ENCODE peak calls at places on chromosome 1, in five cellular contexts. P, O, T, X and F are unnamed samples.

GRCh38 chr1:163071381-163072255 is 2.5 kb downstream of the RGS4 start:
- DNase-seq in P (peak; percentile 46), O (peak; percentile 61), T (peak; percentile 88), X (no peak), F (peak; percentile 83)

GRCh38 chr1:4684849-4685248 is 30.4 kb downstream of the AJAP1 start:
- DNase-seq in X (no peak), O (no peak), T (peak; percentile 66), P (no peak), F (no peak)

GRCh38 chr1:36297062-36297461 is 9.1 kb upstream of the SH3D21 start:
- DNase-seq in X (no peak), T (no peak), O (no peak), P (no peak), F (no peak)

GRCh38 chr1:177340601-177341067 is 169.9 kb downstream of the BRINP2 start:
- DNase-seq in T (no peak), P (no peak), O (no peak), X (no peak), F (no peak)

GRCh38 chr1:20787775-20788488 is 825 bp upstream of the HP1BP3 start:
- DNase-seq in P (peak; percentile 20), T (peak; percentile 52), X (no peak), O (no peak), F (peak; percentile 8)

GRCh38 chr1:94876362-94876761 is 50.5 kb downstream of the CNN3 start:
- DNase-seq in X (no peak), T (no peak), P (no peak), O (no peak), F (no peak)

GRCh38 chr1:234656981-234657651 is 47.1 kb upstream of the IRF2BP2 start:
- DNase-seq in T (no peak), O (no peak), P (peak; percentile 22), X (no peak), F (peak; percentile 5)

GRCh38 chr1:3543076-3544049 is 67.9 kb downstream of the MEGF6 start:
- DNase-seq in P (peak; percentile 22), O (no peak), X (no peak), T (peak; percentile 81), F (peak; percentile 77)

GRCh38 chr1:69518991-69519390 is 48.7 kb upstream of the LRRC7 start:
- DNase-seq in P (no peak), T (no peak), O (no peak), X (no peak), F (no peak)

GRCh38 chr1:25642710-25643109 is 26.1 kb downstream of the MAN1C1 start:
- DNase-seq in O (no peak), P (peak; percentile 55), X (no peak), T (peak; percentile 45), F (peak; percentile 12)

GRCh38 chr1:40476924-40477679 is at the start of gene ZFP69:
- DNase-seq in P (peak; percentile 76), O (peak; percentile 83), X (peak; percentile 85), T (peak; percentile 85), F (peak; percentile 12)

GRCh38 chr1:234114648-234115307 is 210.3 kb downstream of the SLC35F3 start:
- DNase-seq in X (no peak), O (no peak), T (peak; percentile 60), P (peak; percentile 10), F (peak; percentile 47)

GRCh38 chr1:58338081-58338480 is 208.4 kb downstream of the OMA1 start:
- DNase-seq in T (no peak), X (no peak), P (no peak), O (no peak), F (no peak)

GRCh38 chr1:229046251-229046853 is 224.6 kb upstream of the RAB4A start:
- DNase-seq in O (no peak), P (no peak), X (no peak), T (peak; percentile 43), F (no peak)

GRCh38 chr1:157978547-157979403 is 14.7 kb upstream of the KIRREL1 start:
- DNase-seq in X (no peak), P (peak; percentile 43), T (peak; percentile 91), O (peak; percentile 53), F (no peak)

GRCh38 chr1:53071167-53071865 is 9.3 kb downstream of the PODN start:
- DNase-seq in X (peak; percentile 43), P (no peak), O (peak; percentile 11), T (peak; percentile 36), F (no peak)

GRCh38 chr1:216997831-216998230 is 274.6 kb upstream of the ESRRG start:
- DNase-seq in X (no peak), T (no peak), P (no peak), O (no peak), F (no peak)

GRCh38 chr1:59730759-59731478 is 83.8 kb upstream of the HOOK1 start:
- DNase-seq in P (peak; percentile 78), X (no peak), T (no peak), O (peak; percentile 64), F (peak; percentile 95)

GRCh38 chr1:80882552-80882951 is 918.2 kb upstream of the ADGRL2 start:
- DNase-seq in P (no peak), O (no peak), X (no peak), T (no peak), F (peak; percentile 12)

GRCh38 chr1:200206340-200206739 is 178.8 kb downstream of the NR5A2 start:
- DNase-seq in X (no peak), O (no peak), T (no peak), P (no peak), F (peak; percentile 6)

GRCh38 chr1:52636701-52637695 is 4.0 kb downstream of the SHISAL2A start:
- DNase-seq in X (peak; percentile 65), P (peak; percentile 54), O (no peak), T (no peak), F (no peak)

GRCh38 chr1:223231581-223231980 is 88.5 kb upstream of the TLR5 start:
- DNase-seq in P (no peak), X (no peak), T (no peak), O (no peak), F (no peak)

GRCh38 chr1:109255673-109256072 is 6.3 kb downstream of the CELSR2 start:
- DNase-seq in P (no peak), O (no peak), T (no peak), X (no peak), F (no peak)

GRCh38 chr1:30473920-30474817 is 249.2 kb downstream of the MATN1 start:
- DNase-seq in O (no peak), X (no peak), T (no peak), P (no peak), F (no peak)

DNA sequence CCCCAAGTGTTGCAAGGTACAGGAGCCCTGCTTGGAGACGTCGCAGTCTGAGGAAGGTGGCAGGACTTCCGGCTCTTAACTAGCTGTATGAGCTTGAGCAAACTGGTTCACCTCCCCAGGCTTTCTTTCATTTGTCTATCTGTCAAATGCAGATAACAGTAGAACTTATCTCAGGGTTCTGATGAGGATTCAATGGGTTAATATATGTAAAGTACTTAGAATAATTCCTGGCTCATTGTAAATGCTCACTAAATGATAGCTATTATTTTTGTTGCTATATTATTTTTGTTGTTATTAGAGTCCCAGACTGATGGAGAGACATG is 108.5 kb upstream of the IPO9 start:
- DNase-seq in T (no peak), P (no peak), O (no peak), X (no peak), F (no peak)
- TF ChIP-seq CTCF in T (no peak), P (no peak), O (no peak), X (no peak), F (no peak)

GRCh38 chr1:155983191-155984023 is 5.1 kb upstream of the ARHGEF2 start:
- DNase-seq in O (peak; percentile 84), P (peak; percentile 45), X (no peak), T (peak; percentile 71), F (peak; percentile 85)
- H3K4me3 ChIP-seq in O (peak overlapping the region; percentile 46), P (no peak overlapping the region), X (peak overlapping the region; percentile 5), T (no peak overlapping the region), F (peak overlapping the region; percentile 15)

GRCh38 chr1:1678581-1679380 is 13.8 kb downstream of the SLC35E2B start:
- DNase-seq in P (peak; percentile 90), O (no peak), T (peak; percentile 78), X (peak; percentile 34), F (no peak)
- TF ChIP-seq CTCF in P (peak; percentile 82), O (peak; percentile 42), T (peak; percentile 67), X (no peak), F (peak; percentile 29)

DNA sequence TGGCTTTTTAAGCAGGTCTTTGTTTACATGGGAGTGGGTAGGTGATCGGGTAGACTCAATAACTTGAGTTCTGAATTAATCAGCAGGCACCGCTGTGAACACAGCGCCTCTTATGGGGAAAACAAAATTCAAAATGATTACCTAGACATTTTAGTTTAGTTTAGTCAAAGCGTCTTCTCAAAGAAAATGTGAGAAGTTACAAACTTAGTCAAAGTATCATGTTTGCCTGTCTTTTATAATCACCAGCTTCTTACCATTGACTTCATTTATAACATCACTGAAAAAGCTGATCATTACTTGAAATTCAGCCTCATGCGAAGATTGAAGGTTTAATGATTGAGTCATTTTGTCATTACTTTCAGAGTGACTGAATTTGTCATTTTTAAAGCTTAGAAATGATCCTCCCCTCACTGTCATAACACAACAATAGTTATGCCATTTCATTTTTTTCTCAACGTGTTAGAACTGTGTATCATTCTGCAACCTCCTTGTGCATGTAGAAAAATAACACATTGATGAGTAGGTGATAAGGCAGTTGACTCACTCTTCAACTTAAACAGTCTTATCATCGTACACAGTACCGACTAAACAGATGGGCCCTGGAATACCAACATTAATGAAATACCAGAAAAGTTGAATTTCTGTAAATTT is 188.5 kb downstream of the NFIA start:
- DNase-seq in P (no peak), X (no peak), T (no peak), O (no peak), F (no peak)
- H3K4me3 ChIP-seq in P (no peak overlapping the region), X (no peak overlapping the region), T (no peak overlapping the region), O (no peak overlapping the region), F (no peak overlapping the region)

GRCh38 chr1:147156643-147157042 is 15.6 kb downstream of the PRKAB2 start:
- DNase-seq in T (no peak), X (no peak), P (no peak), O (no peak), F (no peak)
- TF ChIP-seq CTCF in T (no peak), X (no peak), P (no peak), O (no peak), F (no peak)

DNA sequence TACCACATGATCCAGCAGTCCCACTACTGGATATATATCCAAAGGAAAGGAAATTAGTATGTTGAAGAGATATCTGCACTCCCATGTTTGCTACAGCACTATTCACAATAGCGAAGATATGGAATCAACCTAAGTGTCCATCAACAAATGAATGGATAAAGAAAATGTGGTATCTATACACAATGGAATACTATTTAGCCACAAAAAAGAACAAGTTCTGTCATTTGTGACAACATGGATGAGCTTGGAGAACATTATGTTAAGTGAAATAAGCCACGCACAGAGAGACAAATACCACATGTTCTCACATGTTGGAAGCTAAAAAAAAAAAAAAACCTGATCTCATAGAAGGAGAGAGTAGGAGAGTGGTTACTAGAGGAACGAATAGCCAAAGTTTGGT is 17.7 kb downstream of the ATPAF1 start:
- DNase-seq in O (no peak), P (no peak), T (no peak), X (no peak), F (no peak)
- H3K4me3 ChIP-seq in O (no peak overlapping the region), P (no peak overlapping the region), T (no peak overlapping the region), X (no peak overlapping the region), F (no peak overlapping the region)

GRCh38 chr1:39085174-39085573 is 59.0 kb downstream of the NDUFS5 start:
- DNase-seq in O (no peak), X (no peak), T (no peak), P (no peak), F (no peak)
- TF ChIP-seq CTCF in O (no peak), X (no peak), T (no peak), P (no peak), F (no peak)